ENCODE peak calls at places on chromosomes 12 and 14, in four cellular contexts. K, J, C and H are unnamed samples.

GRCh38 chr12:63930971-63931370 is 86.5 kb downstream of the SRGAP1 start:
- DNase-seq in K (no peak), J (peak), C (no peak), H (no peak)

GRCh38 chr14:98999345-98999744 is 272.7 kb downstream of the BCL11B start:
- DNase-seq in K (no peak), J (no peak), C (no peak), H (no peak)

GRCh38 chr12:96201272-96202227 is 7.4 kb downstream of the ELK3 start:
- DNase-seq in J (no peak), C (no peak), K (no peak), H (no peak)

GRCh38 chr12:50271724-50272247 is 11.5 kb downstream of the LIMA1 start:
- DNase-seq in C (no peak), K (no peak), J (peak), H (no peak)

GRCh38 chr12:82857276-82857675 is 170.6 kb downstream of the TMTC2 start:
- DNase-seq in C (no peak), K (no peak), J (no peak), H (no peak)

GRCh38 chr14:72256055-72256454 is 323.8 kb downstream of the RGS6 start:
- DNase-seq in C (no peak), J (no peak), K (no peak), H (no peak)

GRCh38 chr14:75315143-75315542 is 36.5 kb downstream of the FOS start:
- DNase-seq in J (peak), K (no peak), C (no peak), H (peak)

GRCh38 chr12:80178846-80179245 is 79.5 kb downstream of the OTOGL start:
- DNase-seq in C (no peak), K (no peak), J (no peak), H (no peak)

GRCh38 chr12:120631097-120631496 is 9.3 kb upstream of the CABP1 start:
- DNase-seq in J (no peak), C (no peak), K (peak), H (no peak)

GRCh38 chr12:82896979-82897378 is 210.3 kb downstream of the TMTC2 start:
- DNase-seq in C (no peak), J (peak), K (no peak), H (peak)

GRCh38 chr14:83798421-83798820 is 1731.5 kb upstream of the FLRT2 start:
- DNase-seq in J (no peak), C (no peak), K (no peak), H (no peak)

GRCh38 chr14:20680843-20681347 is 3.5 kb upstream of the RNASE4 start:
- DNase-seq in C (no peak), K (no peak), J (no peak), H (no peak)

GRCh38 chr14:20681348-20682126 is 2.8 kb upstream of the RNASE4 start:
- DNase-seq in K (peak), J (peak), C (no peak), H (peak)

GRCh38 chr14:20679907-20680306 is 4.5 kb upstream of the RNASE4 start:
- DNase-seq in K (peak), C (no peak), J (peak), H (no peak)

GRCh38 chr14:20682127-20682434 is 2.3 kb upstream of the RNASE4 start:
- DNase-seq in J (no peak), K (no peak), C (no peak), H (no peak)

DNA sequence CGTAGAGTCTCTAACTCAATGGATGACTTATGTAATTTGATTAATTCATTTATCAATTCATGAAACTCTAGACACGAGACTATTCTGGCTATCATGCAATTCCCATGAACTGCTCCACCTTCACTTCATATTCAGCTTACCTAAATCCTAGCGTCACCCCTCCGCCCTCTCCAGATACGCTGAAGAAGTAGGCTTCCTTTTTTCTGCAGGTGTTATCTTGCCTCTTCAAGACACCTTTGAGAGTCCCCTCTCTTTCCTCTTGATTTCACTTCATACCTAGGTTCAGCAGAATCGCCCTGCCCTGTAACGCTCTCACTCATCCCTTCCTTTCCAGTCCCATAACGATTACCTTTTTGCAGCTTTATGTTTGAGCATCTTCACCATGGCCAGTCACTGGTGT is 4.0 kb upstream of the RNASE4 start:
- DNase-seq in K (no peak), J (no peak), C (no peak), H (no peak)
- H3K4me3 ChIP-seq in K (peak), J (no peak), C (peak), H (peak)

GRCh38 chr14:42110167-42110566 is 503.5 kb downstream of the LRFN5 start:
- DNase-seq in K (no peak), C (peak), J (peak), H (peak)
- TF ChIP-seq CTCF in K (peak), C (peak), J (peak), H (peak)

DNA sequence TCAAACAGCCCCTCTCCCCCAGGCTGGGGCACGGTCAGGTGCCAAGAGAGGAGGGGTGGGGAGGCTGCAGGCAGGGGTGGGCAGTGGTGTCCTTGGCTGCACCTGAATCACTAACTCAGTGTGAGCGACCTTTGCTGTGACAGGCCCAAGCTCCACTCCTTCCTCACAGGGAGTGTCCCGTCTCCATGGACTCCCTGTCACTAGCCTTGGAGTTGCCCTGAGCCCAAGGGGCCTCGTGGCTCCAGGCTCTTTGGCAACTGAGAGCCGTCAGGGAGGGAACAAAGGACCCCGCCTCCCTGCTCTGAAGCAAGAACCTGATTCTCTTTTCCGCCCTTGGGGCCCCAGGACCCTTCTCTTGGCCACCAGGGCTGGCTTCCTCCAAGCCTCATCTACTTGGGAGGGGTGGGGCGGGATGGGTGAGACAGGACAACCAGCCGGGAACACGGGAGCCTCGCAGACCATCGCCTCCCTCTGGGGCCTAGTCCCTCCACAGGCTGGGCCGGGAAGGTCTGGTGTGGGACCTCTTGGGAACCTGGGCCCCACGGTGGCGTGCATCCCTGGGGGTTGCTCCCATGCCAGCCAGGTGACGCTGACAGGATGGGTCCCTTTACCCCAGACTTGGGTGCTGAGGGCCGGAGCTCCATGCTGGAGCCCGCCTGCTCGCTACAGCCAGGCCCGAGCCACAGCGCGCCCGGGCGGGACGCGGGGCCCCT is 935 bp upstream of the ADSS1 start:
- DNase-seq in C (no peak), J (no peak), K (no peak), H (no peak)
- H3K4me3 ChIP-seq in C (no peak), J (no peak), K (no peak), H (no peak)

GRCh38 chr12:54723653-54724256 is 75.6 kb upstream of the DCD start:
- DNase-seq in J (no peak), C (no peak), K (no peak), H (no peak)

GRCh38 chr12:54719691-54720090 is 71.5 kb upstream of the DCD start:
- DNase-seq in C (no peak), J (no peak), K (no peak), H (no peak)

GRCh38 chr12:54721312-54721711 is 73.1 kb upstream of the DCD start:
- DNase-seq in K (no peak), J (no peak), C (no peak), H (no peak)

DNA sequence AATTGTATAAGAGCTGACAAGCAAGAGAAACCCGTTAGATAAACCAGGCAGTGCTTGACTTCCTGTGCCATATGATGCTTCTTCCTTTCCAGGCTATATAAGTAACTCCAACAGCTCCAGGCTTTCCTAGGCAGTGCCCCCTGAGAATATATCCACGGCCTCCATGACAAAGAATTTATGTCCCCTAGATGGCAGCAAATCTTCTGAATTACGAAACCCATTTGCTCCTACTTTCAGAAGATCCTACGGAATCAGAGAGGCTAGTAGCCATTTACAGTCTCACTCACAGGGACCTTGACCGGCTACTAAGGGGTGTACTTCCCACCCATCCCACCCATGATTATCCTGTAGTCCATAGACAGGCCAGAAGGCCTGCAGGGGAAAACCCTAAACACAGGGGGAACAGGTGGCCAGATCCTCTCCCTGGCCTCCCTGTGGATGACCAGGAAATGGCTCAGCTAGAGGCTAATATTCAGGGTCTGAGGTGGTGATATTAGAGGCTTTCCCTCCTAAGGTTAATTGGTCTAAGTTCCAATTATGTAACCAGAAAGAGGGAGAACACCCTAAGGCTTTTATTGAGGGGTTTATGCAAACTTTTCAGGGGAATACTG is 77.2 kb upstream of the DCD start:
- DNase-seq in J (no peak), K (no peak), C (no peak), H (no peak)
- TF ChIP-seq CTCF in J (peak), K (peak), C (peak), H (peak)

DNA sequence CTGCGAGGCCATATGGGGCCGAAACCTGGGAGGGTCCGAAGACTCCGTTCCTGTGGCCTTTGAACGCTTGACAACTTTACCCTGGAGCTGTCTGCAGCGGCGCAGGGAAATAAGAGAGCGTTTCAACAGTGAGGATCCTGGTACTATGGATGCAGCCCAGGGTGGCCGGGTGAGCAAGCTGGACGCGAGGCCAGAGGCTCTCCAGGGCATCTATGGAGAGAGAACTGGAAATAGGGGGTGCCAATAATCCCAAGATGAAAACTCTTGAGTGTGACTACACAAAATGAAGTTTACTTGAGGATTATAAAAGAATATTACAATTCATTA is 1.1 kb upstream of the ABCC9 start:
- DNase-seq in K (no peak), J (no peak), C (no peak), H (no peak)
- H3K4me3 ChIP-seq in K (peak), J (peak), C (no peak), H (peak)

DNA sequence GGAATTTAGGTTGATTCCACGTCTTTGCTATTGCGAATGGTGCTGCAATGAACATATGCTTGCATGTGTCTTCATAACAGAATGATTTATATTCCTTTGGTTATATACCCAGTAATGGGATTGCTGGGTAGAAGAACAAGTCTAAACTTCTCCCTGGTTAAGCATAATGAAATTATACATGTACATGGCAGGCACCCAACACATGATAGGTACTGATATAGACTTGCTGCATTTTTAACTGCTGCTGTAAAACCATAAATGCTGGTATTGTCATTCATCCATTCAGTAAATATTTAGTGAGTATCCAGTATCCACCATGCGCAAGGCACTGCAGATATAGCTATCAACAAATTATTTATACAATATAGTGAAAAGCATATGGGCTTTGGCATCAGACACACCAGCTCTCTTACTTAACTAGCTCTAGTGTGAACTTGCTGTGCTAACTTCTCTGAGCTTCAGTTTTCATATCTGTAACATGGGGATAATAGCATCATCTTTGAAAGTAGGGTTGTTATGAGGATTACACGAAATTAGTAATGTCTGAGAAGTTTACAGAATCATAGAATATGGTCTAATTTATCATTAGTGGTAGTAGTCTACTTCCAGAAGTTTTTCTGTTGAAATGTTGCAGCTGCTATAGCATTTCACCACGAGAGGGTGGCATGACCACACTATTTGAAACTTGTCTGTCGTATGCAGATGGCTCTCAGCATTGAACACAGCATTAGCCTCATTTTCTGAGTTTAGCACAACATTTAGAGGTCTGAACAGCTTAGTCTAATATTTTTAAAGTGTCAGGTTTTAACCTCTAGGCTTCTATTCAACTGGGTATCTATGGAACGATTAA is 32.0 kb upstream of the SEL1L start:
- DNase-seq in K (no peak), J (no peak), C (no peak), H (no peak)
- TF ChIP-seq CTCF in K (peak), J (peak), C (no peak), H (peak)